ENCODE peak calls at places on chromosomes 13 and 19, in five cellular contexts. J, V, I, N and Q are unnamed samples.

GRCh38 chr19:41325947-41326706 is 16.2 kb downstream of the CCDC97 start:
- DNase-seq in N (peak), J (no peak), I (no peak), V (no peak), Q (no peak)

GRCh38 chr13:71417205-71417604 is 449.8 kb downstream of the DACH1 start:
- DNase-seq in V (no peak), N (no peak), J (no peak), I (no peak), Q (no peak)

GRCh38 chr19:33604651-33605050 is 17.1 kb upstream of the CHST8 start:
- DNase-seq in N (no peak), I (no peak), V (no peak), J (no peak), Q (no peak)

GRCh38 chr19:3908266-3909054 is 24.4 kb upstream of the NMRK2 start:
- DNase-seq in N (no peak), I (no peak), V (no peak), J (no peak), Q (no peak)

GRCh38 chr19:42424345-42424707 is 2.9 kb downstream of the LIPE start:
- DNase-seq in N (no peak), I (no peak), V (no peak), J (no peak), Q (no peak)

GRCh38 chr13:104837756-104838155 is 1697.7 kb downstream of the EFNB2 start:
- DNase-seq in J (no peak), V (no peak), I (no peak), N (no peak), Q (no peak)

GRCh38 chr13:30892966-30893365 is 13.1 kb upstream of the MEDAG start:
- DNase-seq in N (no peak), J (peak), I (no peak), V (peak), Q (no peak)

GRCh38 chr13:84571264-84571663 is 689.0 kb upstream of the SLITRK1 start:
- DNase-seq in V (no peak), J (no peak), N (no peak), I (no peak), Q (no peak)

GRCh38 chr13:44030615-44031014 is 150.9 kb downstream of the LACC1 start:
- DNase-seq in J (no peak), V (no peak), N (no peak), I (no peak), Q (no peak)

GRCh38 chr13:113877149-113877990 is 13.5 kb upstream of the GAS6 start:
- DNase-seq in V (no peak), J (no peak), I (peak), N (no peak), Q (no peak)

GRCh38 chr19:3537438-3538240 is 1.3 kb upstream of the TEKTIP1 start:
- DNase-seq in J (no peak), V (no peak), N (no peak), I (no peak), Q (no peak)